ENCODE peak calls at places on chromosomes 2 and 18, in ten cellular contexts. One of them, this sample, is unnamed.

GRCh38 chr2:134482766-134483340 is 229.0 kb downstream of the MGAT5 start:
- DNase-seq in fibroblast of lung: no peak
- DNase-seq in lung: no peak
- DNase-seq in activated CD4-positive, alpha-beta T cell treated with anti-CD3 and anti-CD28 coated beads, Interleukin-2, amount 10 ng/mL, durations not matched to agents 7 days and 5 days: no peak
- DNase-seq in hypothalamus: no peak
- DNase-seq in Kasumi-1: no peak
- DNase-seq in activated T-helper 1 cell treated with anti-CD3 and anti-CD28 coated beads, Interleukin-12 subunit alpha, Interleukin-12 subunit beta, Interleukin-2, Interleukin-4 antibody, amounts not matched to agents 30 ng/mL and 10 ng/mL and 1 ng/mL, durations not matched to agents 14 hours and 24 hours and 36 hours: no peak
- DNase-seq in iris pigment epithelial cell: no peak
- DNase-seq in SK-N-DZ: no peak
- DNase-seq in GM12865: no peak
- DNase-seq in this sample: no peak

GRCh38 chr2:66790651-66791181 is 355.8 kb downstream of the MEIS1 start:
- DNase-seq in fibroblast of lung: peak
- DNase-seq in lung: no peak
- DNase-seq in activated CD4-positive, alpha-beta T cell treated with anti-CD3 and anti-CD28 coated beads, Interleukin-2, amount 10 ng/mL, durations not matched to agents 7 days and 5 days: no peak
- DNase-seq in hypothalamus: no peak
- DNase-seq in Kasumi-1: no peak
- DNase-seq in activated T-helper 1 cell treated with anti-CD3 and anti-CD28 coated beads, Interleukin-12 subunit alpha, Interleukin-12 subunit beta, Interleukin-2, Interleukin-4 antibody, amounts not matched to agents 30 ng/mL and 10 ng/mL and 1 ng/mL, durations not matched to agents 14 hours and 24 hours and 36 hours: no peak
- DNase-seq in iris pigment epithelial cell: peak
- DNase-seq in SK-N-DZ: peak
- DNase-seq in GM12865: no peak
- DNase-seq in this sample: no peak

GRCh38 chr2:217414429-217414828 is 554.6 kb upstream of the TNP1 start:
- DNase-seq in fibroblast of lung: no peak
- DNase-seq in lung: no peak
- DNase-seq in activated CD4-positive, alpha-beta T cell treated with anti-CD3 and anti-CD28 coated beads, Interleukin-2, amount 10 ng/mL, durations not matched to agents 7 days and 5 days: no peak
- DNase-seq in hypothalamus: no peak
- DNase-seq in Kasumi-1: no peak
- DNase-seq in activated T-helper 1 cell treated with anti-CD3 and anti-CD28 coated beads, Interleukin-12 subunit alpha, Interleukin-12 subunit beta, Interleukin-2, Interleukin-4 antibody, amounts not matched to agents 30 ng/mL and 10 ng/mL and 1 ng/mL, durations not matched to agents 14 hours and 24 hours and 36 hours: no peak
- DNase-seq in iris pigment epithelial cell: no peak
- DNase-seq in SK-N-DZ: no peak
- DNase-seq in GM12865: no peak
- DNase-seq in this sample: no peak

GRCh38 chr18:9403795-9404564 is 69.4 kb downstream of the TWSG1 start:
- DNase-seq in fibroblast of lung: no peak
- DNase-seq in lung: no peak
- DNase-seq in activated CD4-positive, alpha-beta T cell treated with anti-CD3 and anti-CD28 coated beads, Interleukin-2, amount 10 ng/mL, durations not matched to agents 7 days and 5 days: no peak
- DNase-seq in hypothalamus: no peak
- DNase-seq in Kasumi-1: no peak
- DNase-seq in activated T-helper 1 cell treated with anti-CD3 and anti-CD28 coated beads, Interleukin-12 subunit alpha, Interleukin-12 subunit beta, Interleukin-2, Interleukin-4 antibody, amounts not matched to agents 30 ng/mL and 10 ng/mL and 1 ng/mL, durations not matched to agents 14 hours and 24 hours and 36 hours: no peak
- DNase-seq in iris pigment epithelial cell: no peak
- DNase-seq in SK-N-DZ: no peak
- DNase-seq in GM12865: peak
- DNase-seq in this sample: peak

GRCh38 chr2:65300134-65300771 is 72.6 kb downstream of the ACTR2 start:
- DNase-seq in fibroblast of lung: peak
- DNase-seq in lung: peak
- DNase-seq in activated CD4-positive, alpha-beta T cell treated with anti-CD3 and anti-CD28 coated beads, Interleukin-2, amount 10 ng/mL, durations not matched to agents 7 days and 5 days: no peak
- DNase-seq in hypothalamus: no peak
- DNase-seq in Kasumi-1: no peak
- DNase-seq in activated T-helper 1 cell treated with anti-CD3 and anti-CD28 coated beads, Interleukin-12 subunit alpha, Interleukin-12 subunit beta, Interleukin-2, Interleukin-4 antibody, amounts not matched to agents 30 ng/mL and 10 ng/mL and 1 ng/mL, durations not matched to agents 14 hours and 24 hours and 36 hours: no peak
- DNase-seq in iris pigment epithelial cell: peak
- DNase-seq in SK-N-DZ: no peak
- DNase-seq in GM12865: no peak
- DNase-seq in this sample: no peak

GRCh38 chr2:55093381-55093780 is 43.1 kb upstream of the RTN4 start:
- DNase-seq in fibroblast of lung: peak
- DNase-seq in lung: no peak
- DNase-seq in activated CD4-positive, alpha-beta T cell treated with anti-CD3 and anti-CD28 coated beads, Interleukin-2, amount 10 ng/mL, durations not matched to agents 7 days and 5 days: no peak
- DNase-seq in hypothalamus: no peak
- DNase-seq in Kasumi-1: no peak
- DNase-seq in activated T-helper 1 cell treated with anti-CD3 and anti-CD28 coated beads, Interleukin-12 subunit alpha, Interleukin-12 subunit beta, Interleukin-2, Interleukin-4 antibody, amounts not matched to agents 30 ng/mL and 10 ng/mL and 1 ng/mL, durations not matched to agents 14 hours and 24 hours and 36 hours: no peak
- DNase-seq in iris pigment epithelial cell: peak
- DNase-seq in SK-N-DZ: no peak
- DNase-seq in GM12865: no peak
- DNase-seq in this sample: no peak

GRCh38 chr2:129888896-129889295 is 90.6 kb upstream of the RAB6C start:
- DNase-seq in fibroblast of lung: peak
- DNase-seq in lung: no peak
- DNase-seq in activated CD4-positive, alpha-beta T cell treated with anti-CD3 and anti-CD28 coated beads, Interleukin-2, amount 10 ng/mL, durations not matched to agents 7 days and 5 days: no peak
- DNase-seq in hypothalamus: no peak
- DNase-seq in Kasumi-1: no peak
- DNase-seq in activated T-helper 1 cell treated with anti-CD3 and anti-CD28 coated beads, Interleukin-12 subunit alpha, Interleukin-12 subunit beta, Interleukin-2, Interleukin-4 antibody, amounts not matched to agents 30 ng/mL and 10 ng/mL and 1 ng/mL, durations not matched to agents 14 hours and 24 hours and 36 hours: no peak
- DNase-seq in iris pigment epithelial cell: peak
- DNase-seq in SK-N-DZ: no peak
- DNase-seq in GM12865: no peak
- DNase-seq in this sample: no peak

GRCh38 chr2:108215794-108216211 is 24.0 kb upstream of the SULT1C3 start:
- DNase-seq in fibroblast of lung: peak
- DNase-seq in lung: peak
- DNase-seq in activated CD4-positive, alpha-beta T cell treated with anti-CD3 and anti-CD28 coated beads, Interleukin-2, amount 10 ng/mL, durations not matched to agents 7 days and 5 days: no peak
- DNase-seq in hypothalamus: no peak
- DNase-seq in Kasumi-1: peak
- DNase-seq in activated T-helper 1 cell treated with anti-CD3 and anti-CD28 coated beads, Interleukin-12 subunit alpha, Interleukin-12 subunit beta, Interleukin-2, Interleukin-4 antibody, amounts not matched to agents 30 ng/mL and 10 ng/mL and 1 ng/mL, durations not matched to agents 14 hours and 24 hours and 36 hours: no peak
- DNase-seq in iris pigment epithelial cell: peak
- DNase-seq in SK-N-DZ: no peak
- DNase-seq in GM12865: no peak
- DNase-seq in this sample: no peak

This sample was measured in BE2C.